ENCODE peak calls at places on chromosomes 3 and 15, in four cellular contexts. R is HFFc6; N is Ammon's horn; Q is stimulated activated CD4-positive, alpha-beta T cell treated with anti-CD3 and anti-CD28 coated beads, Interleukin-2, amount 100 ng/mL, for 4 hours. D is an unnamed sample.

GRCh38 chr3:50786631-50787030 is 111.9 kb downstream of the DOCK3 start:
- DNase-seq in R (no peak), N (no peak), Q (no peak), D (no peak)

GRCh38 chr15:47718474-47719440 is 1.5 kb downstream of the SEMA6D start:
- DNase-seq in R (no peak), N (peak; percentile 83), Q (no peak), D (no peak)

GRCh38 chr15:51736069-51736468 is 1.4 kb downstream of the LYSMD2 start:
- DNase-seq in R (no peak), N (no peak), Q (no peak), D (peak; percentile 22)

GRCh38 chr3:166125179-166125578 is 288.0 kb upstream of the BCHE start:
- DNase-seq in R (no peak), N (no peak), Q (no peak), D (no peak)

GRCh38 chr3:194572131-194572789 is 61.0 kb downstream of the TMEM44 start:
- DNase-seq in R (peak; percentile 92), N (no peak), Q (no peak), D (no peak)

GRCh38 chr3:115975353-115975752 is 352.0 kb downstream of the GAP43 start:
- DNase-seq in R (no peak), N (no peak), Q (no peak), D (no peak)

GRCh38 chr15:77974098-77974414 is 103.5 kb downstream of the TBC1D2B start:
- DNase-seq in R (no peak), N (peak; percentile 77), Q (no peak), D (no peak)

GRCh38 chr15:81029416-81030367 is 29.0 kb downstream of the TLNRD1 start:
- DNase-seq in R (no peak), N (no peak), Q (no peak), D (no peak)

D was measured in SIG-M5.